ENCODE peak calls at places on chromosomes 6 and 20, in seven cellular contexts. T is tibial artery, L is MM.1S, H is ovary, N is mammary epithelial cell, D is type B pancreatic cell, G is Peyer's patch. S is an unnamed sample.

GRCh38 chr6:36840471-36841461 is 1.5 kb upstream of the CPNE5 start:
- DNase-seq in T (no peak), L (no peak), H (peak; percentile 48), N (no peak), D (no peak), G (no peak), S (peak; percentile 39)

GRCh38 chr20:63270606-63271325 is 1.8 kb upstream of the ARFGAP1 start:
- DNase-seq in T (no peak), L (no peak), H (no peak), N (no peak), D (no peak), G (no peak), S (no peak)

GRCh38 chr6:137738931-137739504 is 128.0 kb upstream of the TNFAIP3 start:
- DNase-seq in T (no peak), L (no peak), H (no peak), N (no peak), D (no peak), G (no peak), S (no peak)

GRCh38 chr6:1872649-1873131 is 263.0 kb downstream of the FOXC1 start:
- DNase-seq in T (no peak), L (no peak), H (no peak), N (no peak), D (no peak), G (no peak), S (no peak)

GRCh38 chr6:33962673-33963072 is 158.9 kb upstream of the MLN start:
- DNase-seq in T (peak; percentile 16), L (no peak), H (no peak), N (no peak), D (peak; percentile 43), G (no peak), S (no peak)

GRCh38 chr20:63114693-63115069 is 101.2 kb downstream of the YTHDF1 start:
- DNase-seq in T (no peak), L (no peak), H (no peak), N (no peak), D (no peak), G (no peak), S (no peak)

GRCh38 chr20:8790442-8791074 is 278.3 kb upstream of the PLCB4 start:
- DNase-seq in T (no peak), L (peak; percentile 61), H (no peak), N (peak; percentile 13), D (no peak), G (no peak), S (peak; percentile 26)

GRCh38 chr20:4335722-4336121 is 320.4 kb upstream of the RNF24 start:
- DNase-seq in T (no peak), L (no peak), H (no peak), N (no peak), D (no peak), G (no peak), S (no peak)

GRCh38 chr20:10075606-10076005 is 40.8 kb downstream of the ANKEF1 start:
- DNase-seq in T (no peak), L (no peak), H (no peak), N (peak; percentile 41), D (no peak), G (no peak), S (no peak)

GRCh38 chr6:55669133-55669532 is 90.1 kb upstream of the HMGCLL1 start:
- DNase-seq in T (no peak), L (no peak), H (no peak), N (no peak), D (no peak), G (no peak), S (no peak)

GRCh38 chr20:54515788-54516324 is 40.5 kb downstream of the DOK5 start:
- DNase-seq in T (no peak), L (no peak), H (no peak), N (no peak), D (no peak), G (no peak), S (no peak)

GRCh38 chr20:41998539-41999341 is 380.6 kb upstream of the CHD6 start:
- DNase-seq in T (no peak), L (no peak), H (no peak), N (no peak), D (no peak), G (no peak), S (no peak)

GRCh38 chr20:46087161-46087560 is 2.6 kb downstream of the NCOA5 start:
- DNase-seq in T (no peak), L (no peak), H (no peak), N (no peak), D (no peak), G (no peak), S (no peak)

GRCh38 chr6:2237001-2237400 is 8.4 kb downstream of the GMDS start:
- DNase-seq in T (no peak), L (no peak), H (no peak), N (peak; percentile 88), D (no peak), G (no peak), S (no peak)

GRCh38 chr20:19699132-19699971 is 58.7 kb upstream of the RIN2 start:
- DNase-seq in T (no peak), L (no peak), H (no peak), N (peak; percentile 71), D (no peak), G (no peak), S (no peak)

GRCh38 chr20:41030536-41031242 is 2.1 kb downstream of the TOP1 start:
- DNase-seq in T (no peak), L (no peak), H (no peak), N (peak; percentile 58), D (no peak), G (no peak), S (no peak)

GRCh38 chr6:147689398-147689797 is 180.9 kb downstream of the SAMD5 start:
- DNase-seq in T (no peak), L (no peak), H (no peak), N (no peak), D (no peak), G (no peak), S (no peak)

GRCh38 chr6:4844108-4844507 is 67.9 kb downstream of the CDYL start:
- DNase-seq in T (no peak), L (no peak), H (no peak), N (no peak), D (no peak), G (no peak), S (no peak)
- TF ChIP-seq CTCF in T (no peak), L (peak; percentile 47), H (no peak), N (peak; percentile 33), D (peak; percentile 53), G (no peak), S (peak; percentile 4)

DNA sequence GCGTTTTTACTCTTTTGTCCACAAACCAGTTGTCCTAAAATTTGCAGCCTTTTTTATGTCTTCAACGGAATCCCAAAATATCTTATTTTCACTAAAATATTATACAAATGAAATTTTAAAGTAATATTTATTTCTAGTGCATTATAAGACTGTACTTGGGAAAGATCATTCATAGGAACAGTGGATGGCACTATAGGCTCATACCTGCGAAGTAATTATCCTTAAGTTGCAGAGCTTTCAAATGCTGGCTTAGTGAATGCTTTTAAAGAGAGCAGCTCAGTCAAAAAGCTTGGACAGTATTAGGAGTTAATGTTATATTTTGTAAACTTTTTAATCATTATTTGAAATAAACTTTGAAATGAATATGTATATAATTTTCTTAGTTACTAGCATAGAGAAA is 254.9 kb downstream of the CDKAL1 start:
- DNase-seq in T (no peak), L (no peak), H (no peak), N (no peak), D (no peak), G (no peak), S (no peak)
- TF ChIP-seq CTCF in T (no peak), L (no peak), H (no peak), N (no peak), D (peak; percentile 30), G (no peak), S (no peak)

GRCh38 chr6:108168501-108168979 is 2.7 kb downstream of the NR2E1 start:
- DNase-seq in T (no peak), L (peak; percentile 26), H (no peak), N (no peak), D (no peak), G (peak; percentile 58), S (peak; percentile 72)
- TF ChIP-seq CTCF in T (no peak), L (peak; percentile 32), H (no peak), N (no peak), D (peak; percentile 57), G (no peak), S (no peak)

GRCh38 chr20:13221673-13222318 is 722 bp downstream of the ISM1 start:
- DNase-seq in T (peak; percentile 72), L (peak; percentile 80), H (peak; percentile 19), N (peak; percentile 76), D (peak; percentile 80), G (peak; percentile 61), S (peak; percentile 87)
- TF ChIP-seq CTCF in T (peak; percentile 11), L (no peak), H (no peak), N (no peak), D (peak; percentile 59), G (no peak), S (no peak)

DNA sequence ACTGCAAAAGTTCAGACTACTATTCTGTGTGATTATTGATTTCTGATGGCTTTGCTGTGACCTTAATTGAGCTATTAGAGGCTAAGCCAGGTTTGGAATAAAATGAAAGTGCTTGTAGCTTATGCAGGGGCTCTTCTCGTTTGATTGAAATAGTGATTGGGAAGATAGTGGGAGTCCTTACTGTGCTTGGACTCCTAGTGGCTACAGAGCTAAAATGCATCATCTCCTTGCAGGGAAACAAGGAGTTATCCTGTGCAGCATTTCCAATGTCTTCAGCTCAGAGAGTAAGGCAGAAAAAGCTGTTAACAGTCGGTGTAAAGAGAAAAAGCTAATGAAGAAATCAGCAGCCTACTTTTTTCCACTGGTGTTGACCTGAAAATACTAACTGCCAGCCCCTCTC is 173.5 kb downstream of the SLC35F1 start:
- DNase-seq in T (no peak), L (no peak), H (no peak), N (no peak), D (no peak), G (no peak), S (no peak)
- TF ChIP-seq CTCF in T (no peak), L (no peak), H (no peak), N (no peak), D (peak; percentile 63), G (no peak), S (no peak)

GRCh38 chr6:156933201-156934053 is 156.2 kb downstream of the ARID1B start:
- DNase-seq in T (no peak), L (no peak), H (no peak), N (no peak), D (no peak), G (peak; percentile 69), S (no peak)
- TF ChIP-seq CTCF in T (no peak), L (no peak), H (no peak), N (no peak), D (peak; percentile 36), G (no peak), S (no peak)